ENCODE peak calls at places on chromosome X, in ten cellular contexts. Y is GM23338, D is tibial nerve, W is A549, E is thoracic aorta, T is substantia nigra, G is heart right ventricle, S is left ventricle myocardium inferior, J is adrenal gland, X is mesenchymal stem cell. M is an unnamed sample.

GRCh38 chrX:136200466-136200865 is 50.7 kb downstream of the MAP7D3 start:
- DNase-seq in G (no peak), D (no peak), J (no peak), W (peak), S (no peak), T (no peak), X (peak), E (no peak), Y (peak), M (peak)

GRCh38 chrX:151973851-151974335 is 583 bp downstream of the GABRE start:
- DNase-seq in E (peak), S (peak), D (no peak), X (peak), T (no peak), G (peak), W (no peak), J (peak), Y (peak), M (no peak)

GRCh38 chrX:154399527-154400368 is 1.6 kb downstream of the RPL10 start:
- DNase-seq in Y (no peak), S (no peak), D (no peak), J (no peak), X (no peak), W (no peak), G (no peak), T (no peak), E (no peak), M (no peak)

GRCh38 chrX:29867971-29868370 is 347.4 kb upstream of the MAGEB2 start:
- DNase-seq in D (no peak), S (no peak), Y (no peak), W (no peak), E (no peak), J (no peak), X (no peak), T (no peak), G (no peak), M (no peak)

GRCh38 chrX:153722704-153723350 is 1.4 kb downstream of the BCAP31 start:
- DNase-seq in Y (no peak), G (no peak), X (peak), D (no peak), T (no peak), E (no peak), J (no peak), W (peak), S (no peak), M (no peak)

GRCh38 chrX:130079824-130080406 is 30.4 kb downstream of the ELF4 start:
- DNase-seq in D (peak), W (peak), X (peak), G (peak), T (peak), J (peak), E (no peak), S (no peak), Y (peak), M (peak)

GRCh38 chrX:119757646-119757978 is 776 bp upstream of the SOWAHD start:
- DNase-seq in Y (peak), J (no peak), W (no peak), S (no peak), D (no peak), T (no peak), X (no peak), G (no peak), E (no peak), M (no peak)

GRCh38 chrX:49101629-49101984 is 21.9 kb upstream of the WDR45 start:
- DNase-seq in D (no peak), E (no peak), W (no peak), S (no peak), G (no peak), Y (peak), T (no peak), J (no peak), X (no peak), M (peak)

GRCh38 chrX:44071847-44072545 is 98.8 kb upstream of the NDP start:
- DNase-seq in W (peak), S (no peak), J (no peak), G (no peak), X (peak), D (no peak), E (no peak), Y (no peak), T (no peak), M (no peak)

GRCh38 chrX:134236690-134237362 is at the start of gene CCDC160:
- DNase-seq in G (peak), Y (peak), J (peak), D (peak), X (peak), W (peak), T (peak), S (peak), E (no peak), M (no peak)

GRCh38 chrX:54178100-54178940 is 4.7 kb downstream of the FAM120C start:
- DNase-seq in Y (no peak), T (no peak), W (peak), D (no peak), X (peak), J (no peak), G (no peak), E (no peak), S (no peak), M (no peak)

GRCh38 chrX:56783450-56783831 is 54.4 kb downstream of the NBDY start:
- DNase-seq in D (no peak), X (no peak), J (no peak), T (no peak), Y (peak), S (no peak), E (no peak), G (no peak), W (no peak), M (no peak)

GRCh38 chrX:10769696-10770619 is 149.6 kb upstream of the MID1 start:
- DNase-seq in W (no peak), J (peak), G (no peak), D (no peak), E (no peak), X (peak), T (no peak), Y (peak), S (no peak), M (no peak)

GRCh38 chrX:134026732-134027311 is 41.4 kb upstream of the GPC3 start:
- DNase-seq in X (peak), T (no peak), D (peak), Y (peak), E (no peak), S (no peak), G (no peak), J (peak), W (peak), M (no peak)

GRCh38 chrX:153728095-153728494 is 3.4 kb downstream of the ABCD1 start:
- DNase-seq in G (no peak), D (no peak), X (no peak), W (no peak), S (no peak), T (no peak), E (no peak), J (no peak), Y (peak), M (no peak)

GRCh38 chrX:95703696-95704095 is 980.9 kb upstream of the DIAPH2 start:
- DNase-seq in E (no peak), S (no peak), W (no peak), D (no peak), J (no peak), Y (no peak), T (no peak), X (peak), G (no peak), M (no peak)

GRCh38 chrX:48578661-48579128 is 4.4 kb downstream of the RBM3 start:
- DNase-seq in S (no peak), G (no peak), Y (no peak), E (no peak), X (no peak), D (no peak), W (no peak), J (no peak), T (no peak), M (no peak)

GRCh38 chrX:86051741-86052140 is 4.4 kb upstream of the CHM start:
- DNase-seq in X (no peak), T (no peak), D (no peak), W (no peak), J (no peak), Y (no peak), E (no peak), S (no peak), G (no peak), M (no peak)

GRCh38 chrX:49039598-49040375 is 3.4 kb downstream of the TFE3 start:
- DNase-seq in G (peak), W (peak), J (peak), S (peak), D (peak), Y (peak), E (peak), X (peak), T (peak), M (peak)

GRCh38 chrX:47483310-47484268 is 567 bp upstream of the ZNF41 start:
- DNase-seq in E (no peak), W (no peak), X (peak), T (peak), D (peak), G (peak), Y (peak), S (peak), J (peak), M (no peak)

GRCh38 chrX:3345281-3346081 is 971 bp downstream of the MXRA5 start:
- DNase-seq in Y (peak), E (no peak), X (peak), S (peak), D (no peak), T (no peak), G (peak), J (peak), W (no peak), M (no peak)

GRCh38 chrX:54184474-54184873 is 1.4 kb upstream of the FAM120C start:
- DNase-seq in E (no peak), S (no peak), G (no peak), Y (no peak), D (no peak), X (no peak), W (no peak), T (no peak), J (no peak), M (no peak)

GRCh38 chrX:19824603-19825002 is 62.8 kb downstream of the SH3KBP1 start:
- DNase-seq in E (no peak), Y (no peak), T (no peak), X (no peak), S (no peak), G (no peak), W (no peak), J (no peak), D (no peak), M (no peak)

GRCh38 chrX:115112411-115112810 is 76.8 kb upstream of the RBMXL3 start:
- DNase-seq in S (no peak), Y (no peak), E (no peak), T (no peak), D (no peak), X (no peak), J (no peak), G (no peak), W (no peak), M (no peak)

GRCh38 chrX:19555236-19555635 is 39.9 kb upstream of the MAP3K15 start:
- DNase-seq in D (no peak), T (no peak), W (no peak), X (no peak), G (no peak), J (no peak), E (no peak), Y (no peak), S (no peak), M (no peak)

GRCh38 chrX:106726485-106727437 is at the start of gene RNF128:
- DNase-seq in E (no peak), G (peak), W (peak), J (peak), T (no peak), S (no peak), Y (peak), X (peak), D (no peak), M (peak)

GRCh38 chrX:9370888-9371287 is 94.0 kb upstream of the TBL1X start:
- DNase-seq in D (peak), X (no peak), Y (no peak), S (no peak), G (no peak), T (no peak), W (no peak), J (no peak), E (no peak), M (no peak)

GRCh38 chrX:43615677-43616076 is 40.4 kb upstream of the MAOA start:
- DNase-seq in W (no peak), T (no peak), S (no peak), J (no peak), G (no peak), X (no peak), D (no peak), Y (peak), E (no peak), M (no peak)

GRCh38 chrX:97224148-97224547 is 340.4 kb downstream of the RPA4 start:
- DNase-seq in X (no peak), W (no peak), G (no peak), E (no peak), T (no peak), Y (no peak), S (no peak), J (no peak), D (no peak), M (no peak)

GRCh38 chrX:12610079-12610478 is 181.1 kb upstream of the PRPS2 start:
- DNase-seq in D (no peak), J (no peak), T (no peak), S (no peak), Y (no peak), E (no peak), X (no peak), G (no peak), W (no peak), M (no peak)

GRCh38 chrX:114712466-114712865 is 128.6 kb downstream of the HTR2C start:
- DNase-seq in E (no peak), G (no peak), X (no peak), S (no peak), Y (no peak), D (no peak), J (no peak), W (no peak), T (no peak), M (no peak)

GRCh38 chrX:110951472-110952269 is 144.3 kb upstream of the PAK3 start:
- DNase-seq in X (no peak), T (no peak), J (no peak), W (no peak), E (no peak), Y (no peak), S (no peak), G (no peak), D (no peak), M (no peak)

GRCh38 chrX:130395341-130395740 is 6.4 kb upstream of the RBMX2 start:
- DNase-seq in X (no peak), E (no peak), J (no peak), D (no peak), T (no peak), Y (no peak), S (no peak), G (no peak), W (no peak), M (no peak)

GRCh38 chrX:23816179-23816578 is 33.2 kb downstream of the SAT1 start:
- DNase-seq in D (no peak), W (no peak), X (no peak), G (no peak), T (no peak), J (no peak), Y (no peak), E (no peak), S (no peak), M (no peak)
- H3K27ac ChIP-seq in D (no peak), W (peak), X (no peak), G (no peak), T (no peak), J (no peak), Y (no peak), E (no peak), S (no peak), M (no peak)

GRCh38 chrX:39805022-39805421 is 292.7 kb downstream of the BCOR start:
- DNase-seq in X (no peak), T (no peak), E (no peak), Y (no peak), S (no peak), G (no peak), D (no peak), J (no peak), W (no peak), M (no peak)

GRCh38 chrX:39802906-39803305 is 294.9 kb downstream of the BCOR start:
- DNase-seq in G (no peak), W (no peak), T (no peak), S (no peak), D (no peak), Y (no peak), E (no peak), J (no peak), X (no peak), M (no peak)

GRCh38 chrX:39805825-39806224 is 291.9 kb downstream of the BCOR start:
- DNase-seq in W (no peak), G (no peak), E (no peak), T (no peak), X (no peak), J (no peak), D (no peak), Y (no peak), S (no peak), M (no peak)

GRCh38 chrX:39802354-39802753 is 295.4 kb downstream of the BCOR start:
- DNase-seq in D (no peak), X (no peak), E (no peak), J (no peak), W (no peak), G (no peak), Y (peak), S (no peak), T (no peak), M (no peak)
- H3K27ac ChIP-seq in D (no peak), X (no peak), E (no peak), J (no peak), W (no peak), G (no peak), Y (no peak), S (no peak), T (no peak), M (no peak)

DNA sequence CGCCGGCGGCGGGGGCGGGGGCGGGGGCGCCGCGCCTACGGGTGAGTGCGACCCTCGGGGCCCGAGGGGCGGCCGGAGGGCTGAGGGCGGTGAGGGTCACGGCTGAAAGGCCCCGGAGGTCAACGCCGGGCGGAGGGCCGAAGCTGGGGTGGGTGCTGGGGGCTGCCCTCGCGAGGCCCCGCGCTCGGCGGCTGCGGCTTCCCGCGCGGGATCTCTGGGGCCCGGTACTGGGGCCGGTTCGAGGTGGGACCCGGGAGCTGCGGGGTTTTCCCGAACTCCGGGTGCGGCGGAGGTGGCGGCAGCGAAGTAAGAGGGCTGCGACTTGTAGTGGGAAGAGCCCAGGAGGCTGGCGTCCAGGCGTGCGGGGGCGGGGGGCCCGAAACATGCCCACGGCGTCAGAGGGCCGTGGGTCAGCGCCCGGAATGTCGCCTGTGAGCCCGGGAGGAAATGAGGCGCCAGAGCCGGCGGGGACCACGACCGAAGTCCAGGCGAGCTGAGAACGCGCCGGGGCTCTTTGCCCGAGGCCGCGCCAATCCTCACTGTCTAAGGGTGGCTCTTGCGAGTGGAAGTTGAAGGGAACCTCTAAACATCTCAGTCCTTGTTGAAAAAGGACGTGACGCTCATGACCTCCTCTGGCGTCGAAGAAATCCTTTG is 407 bp downstream of the IL13RA1 start:
- DNase-seq in D (no peak), W (no peak), G (peak), S (peak), J (peak), X (peak), Y (no peak), T (no peak), E (peak), M (no peak)
- H3K27ac ChIP-seq in D (peak), W (peak), G (peak), S (peak), J (peak), X (no peak), Y (no peak), T (peak), E (peak), M (peak)

DNA sequence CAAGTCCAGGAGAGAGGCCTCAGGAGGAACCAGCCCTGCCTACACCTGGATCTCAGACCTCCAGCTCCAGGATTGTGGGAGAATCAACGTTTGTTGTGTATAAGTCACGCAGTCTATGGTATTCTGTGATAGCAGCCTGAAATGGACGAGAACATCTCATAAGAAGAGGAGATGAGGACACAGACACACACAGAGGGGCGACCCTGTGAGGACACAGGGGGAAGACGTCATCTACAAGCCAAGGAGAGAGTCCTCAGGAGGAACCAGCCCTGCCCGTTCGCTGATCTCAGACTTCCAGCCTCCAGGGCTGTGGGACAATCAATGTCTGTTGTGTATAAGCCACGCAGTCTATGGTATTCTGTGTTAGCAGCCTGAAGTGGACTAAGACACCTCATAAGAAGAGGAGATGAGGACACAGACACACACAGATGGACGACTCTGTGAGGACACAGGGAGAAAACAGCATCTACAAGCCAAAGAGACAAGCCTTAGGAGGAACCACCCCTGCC is 20.3 kb downstream of the P2RY8 start:
- DNase-seq in D (no peak), T (no peak), S (no peak), Y (no peak), G (no peak), E (no peak), W (no peak), J (no peak), X (no peak), M (no peak)
- H3K27ac ChIP-seq in D (no peak), T (no peak), S (no peak), Y (no peak), G (no peak), E (no peak), W (no peak), J (no peak), X (no peak), M (no peak)

GRCh38 chrX:15816453-15816838 is 26.2 kb downstream of the ZRSR2 start:
- DNase-seq in S (no peak), X (peak), T (no peak), J (no peak), G (no peak), E (no peak), W (no peak), Y (peak), D (no peak), M (no peak)
- H3K27ac ChIP-seq in S (peak), X (no peak), T (no peak), J (no peak), G (peak), E (no peak), W (no peak), Y (peak), D (no peak), M (no peak)

DNA sequence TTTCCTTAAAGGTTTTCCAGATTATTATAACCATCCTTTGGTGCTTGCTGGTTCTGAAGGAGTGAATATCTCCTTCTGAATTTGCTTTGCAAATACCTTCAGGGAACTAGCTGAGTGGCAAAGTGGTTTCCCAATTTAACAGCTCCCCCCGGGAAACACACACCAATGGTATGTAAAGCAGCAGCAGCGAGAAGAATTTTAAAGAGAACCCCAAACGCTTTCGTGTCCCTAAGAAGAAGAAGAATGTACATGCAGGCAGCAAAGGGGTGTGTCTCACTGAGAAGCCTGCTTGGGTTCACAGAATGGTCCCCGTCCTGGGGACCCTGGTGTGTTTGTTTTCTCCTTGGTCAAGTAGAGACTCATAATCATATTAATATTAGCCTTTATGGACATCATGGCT is 4.2 kb upstream of the AKAP17A start:
- DNase-seq in J (no peak), W (no peak), Y (no peak), E (no peak), G (no peak), X (no peak), S (no peak), D (no peak), T (no peak), M (no peak)
- H3K27ac ChIP-seq in J (no peak), W (peak), Y (peak), E (no peak), G (no peak), X (no peak), S (no peak), D (no peak), T (no peak), M (no peak)

GRCh38 chrX:66012094-66012534 is 27.8 kb downstream of the VSIG4 start:
- DNase-seq in S (no peak), W (no peak), G (no peak), E (no peak), X (no peak), T (no peak), D (no peak), Y (no peak), J (no peak), M (no peak)
- H3K27ac ChIP-seq in S (no peak), W (no peak), G (no peak), E (no peak), X (no peak), T (no peak), D (no peak), Y (no peak), J (no peak), M (no peak)

DNA sequence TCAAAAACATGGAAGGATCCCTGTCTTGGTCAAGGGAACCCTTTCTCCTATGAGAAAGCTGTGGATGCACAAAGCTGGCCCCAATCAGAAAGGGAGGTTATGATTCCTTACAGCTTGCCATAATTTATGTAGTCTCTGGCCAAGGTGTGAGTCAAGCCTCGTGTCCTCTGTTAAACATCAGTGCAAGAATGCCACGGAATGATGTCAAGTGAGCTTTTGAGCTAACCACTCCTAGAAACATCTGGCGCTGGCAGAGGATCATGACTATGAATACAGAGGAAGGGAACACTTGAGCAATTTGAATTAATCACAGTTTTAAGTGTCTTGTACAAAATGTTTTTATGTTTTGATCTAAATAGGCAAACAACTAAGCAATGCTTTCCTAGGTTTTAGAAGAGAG is 51.5 kb upstream of the RAP2C start:
- DNase-seq in S (peak), G (no peak), D (peak), E (peak), Y (no peak), W (no peak), J (no peak), X (peak), T (no peak), M (peak)
- H3K27ac ChIP-seq in S (peak), G (peak), D (no peak), E (no peak), Y (no peak), W (no peak), J (no peak), X (no peak), T (no peak), M (peak)